ENCODE peak calls at places on chromosomes 11 and 22, in eight cellular contexts. A is AG04450, C is MM.1S, J is fibroblast of pulmonary artery, P is endodermal cell, I is fibroblast of villous mesenchyme, W is PC-9, D is fibroblast of lung. O is an unnamed sample.

GRCh38 chr11:34423300-34423699 is 15.4 kb upstream of the CAT start:
- DNase-seq in W (peak; percentile 65), I (no peak), D (no peak), P (no peak), J (no peak), A (no peak), C (no peak), O (no peak)

GRCh38 chr11:46114378-46114777 is 6.9 kb downstream of the PHF21A start:
- DNase-seq in J (no peak), W (no peak), I (no peak), D (no peak), A (no peak), P (no peak), C (no peak), O (no peak)

GRCh38 chr11:29300441-29300840 is 716.4 kb downstream of the KCNA4 start:
- DNase-seq in P (no peak), D (peak; percentile 97), C (no peak), W (no peak), J (peak; percentile 84), A (peak; percentile 62), I (peak; percentile 59), O (no peak)

GRCh38 chr11:6414874-6415328 is 4.0 kb downstream of the APBB1 start:
- DNase-seq in W (no peak), C (peak; percentile 19), A (no peak), D (no peak), P (no peak), I (no peak), J (no peak), O (peak; percentile 13)

GRCh38 chr11:69243496-69244200 is 50.3 kb upstream of the MYEOV start:
- DNase-seq in A (no peak), P (peak; percentile 10), J (no peak), D (no peak), I (no peak), W (no peak), C (no peak), O (no peak)

GRCh38 chr22:43883012-43883661 is 8.7 kb downstream of the PNPLA5 start:
- DNase-seq in C (peak; percentile 61), J (peak; percentile 69), I (peak; percentile 68), W (peak; percentile 81), A (no peak), P (peak; percentile 93), D (peak; percentile 75), O (peak; percentile 66)

GRCh38 chr11:46666982-46667590 is 33.3 kb downstream of the ARHGAP1 start:
- DNase-seq in W (no peak), A (no peak), I (no peak), C (no peak), J (peak; percentile 33), D (no peak), P (no peak), O (no peak)

GRCh38 chr22:24146190-24146616 is 35.1 kb upstream of the SUSD2 start:
- DNase-seq in J (peak; percentile 75), W (peak; percentile 86), D (peak; percentile 58), I (peak; percentile 96), C (peak; percentile 84), P (peak; percentile 80), A (peak; percentile 55), O (peak; percentile 92)

GRCh38 chr11:5712507-5712906 is 22.9 kb downstream of the TRIM22 start:
- DNase-seq in C (no peak), A (no peak), I (no peak), P (no peak), W (no peak), J (peak; percentile 25), D (no peak), O (no peak)

GRCh38 chr11:104968856-104969776 is 742 bp upstream of the CASP4 start:
- DNase-seq in A (no peak), D (peak; percentile 4), C (no peak), W (no peak), I (peak; percentile 46), P (peak; percentile 76), J (peak; percentile 55), O (no peak)

GRCh38 chr11:34335801-34336200 is 22.0 kb downstream of the ABTB2 start:
- DNase-seq in I (no peak), C (no peak), J (no peak), P (no peak), A (no peak), W (no peak), D (no peak), O (no peak)

GRCh38 chr11:120512727-120513435 is 1.3 kb downstream of the GRIK4 start:
- DNase-seq in I (no peak), W (no peak), D (no peak), A (no peak), J (no peak), C (no peak), P (no peak), O (no peak)

DNA sequence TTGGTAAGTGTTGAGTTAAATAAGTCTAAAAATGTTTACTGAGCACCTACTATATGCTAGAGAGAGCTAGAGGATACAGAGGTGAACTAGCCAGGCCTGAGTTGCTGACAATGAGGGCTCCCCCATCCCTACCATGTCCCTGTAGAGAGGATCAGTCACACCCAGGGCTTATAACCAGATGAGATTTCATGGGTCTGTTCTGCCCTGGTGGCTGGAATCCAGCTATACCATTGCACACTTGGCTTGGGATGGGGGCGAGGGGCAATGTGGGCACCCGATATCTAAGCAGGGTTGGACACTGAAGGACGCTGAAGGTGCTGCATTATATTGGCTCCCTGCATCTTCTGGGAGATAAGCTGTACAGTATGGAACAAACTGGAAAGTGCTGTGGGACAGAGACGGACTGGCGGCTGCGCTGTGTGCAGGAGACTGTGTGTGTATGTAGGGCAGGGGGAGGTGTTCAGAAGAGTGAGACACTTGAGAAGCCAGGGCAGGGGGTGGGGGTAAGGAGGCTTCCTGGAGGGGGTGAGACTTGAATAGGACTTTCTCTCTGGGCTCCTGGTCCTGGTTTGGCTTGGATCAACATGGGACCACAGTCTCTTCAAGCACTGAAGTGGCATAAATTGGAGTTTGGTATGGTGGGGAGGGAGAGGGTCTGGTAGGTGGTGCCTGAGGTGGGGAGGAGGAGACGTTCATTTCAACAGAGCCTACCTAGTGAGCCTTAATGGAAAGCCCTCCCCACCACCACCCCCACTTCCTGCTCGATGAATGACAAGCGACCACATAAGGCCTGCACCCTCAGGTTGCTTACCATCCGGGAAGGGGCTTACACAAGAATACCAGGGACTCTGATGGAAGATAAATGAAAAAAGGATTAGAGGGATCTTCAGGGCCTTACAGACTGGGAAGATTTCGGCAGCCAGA is 1.8 kb downstream of the CD82 start:
- DNase-seq in A (no peak), C (no peak), W (no peak), J (no peak), P (peak; percentile 49), I (no peak), D (no peak), O (no peak)
- H3K4me3 ChIP-seq in A (peak overlapping the region; percentile 83), C (peak overlapping the region; percentile 75), W (no peak overlapping the region), J (no peak overlapping the region), P (no peak overlapping the region), I (no peak overlapping the region), D (no peak overlapping the region), O (peak overlapping the region; percentile 67)

GRCh38 chr22:21099578-21099977 is 53.8 kb downstream of the LRRC74B start:
- DNase-seq in P (no peak), C (no peak), J (no peak), W (no peak), D (no peak), I (no peak), A (no peak), O (no peak)

GRCh38 chr22:21094911-21095772 is 49.4 kb downstream of the LRRC74B start:
- DNase-seq in J (no peak), C (no peak), P (no peak), D (no peak), A (no peak), I (no peak), W (no peak), O (no peak)

GRCh38 chr22:21095773-21096107 is 50.0 kb downstream of the LRRC74B start:
- DNase-seq in D (no peak), C (no peak), J (no peak), A (no peak), P (no peak), W (no peak), I (no peak), O (no peak)

GRCh38 chr22:21100149-21101032 is 54.6 kb downstream of the LRRC74B start:
- DNase-seq in C (no peak), J (no peak), D (no peak), I (peak; percentile 30), A (no peak), P (no peak), W (peak; percentile 43), O (no peak)

GRCh38 chr22:21098099-21098671 is 52.4 kb downstream of the LRRC74B start:
- DNase-seq in D (no peak), I (no peak), P (no peak), W (no peak), J (peak; percentile 14), A (no peak), C (no peak), O (no peak)
- TF ChIP-seq CTCF in D (no peak), I (no peak), P (peak; percentile 37), W (peak; percentile 22), J (no peak), A (no peak), C (peak; percentile 21), O (no peak)

GRCh38 chr11:95255523-95256165 is 24.6 kb upstream of the SESN3 start:
- DNase-seq in D (no peak), W (no peak), C (no peak), P (peak; percentile 59), J (no peak), I (no peak), A (no peak), O (no peak)
- H3K4me3 ChIP-seq in D (no peak overlapping the region), W (no peak overlapping the region), C (no peak overlapping the region), P (no peak overlapping the region), J (no peak overlapping the region), I (no peak overlapping the region), A (no peak overlapping the region), O (no peak overlapping the region)

GRCh38 chr22:31139866-31140716 is at the start of gene PLA2G3:
- DNase-seq in J (peak; percentile 49), P (peak; percentile 99), W (no peak), C (no peak), D (peak; percentile 65), I (peak; percentile 47), A (no peak), O (no peak)
- TF ChIP-seq CTCF in J (no peak), P (peak; percentile 70), W (no peak), C (no peak), D (no peak), I (peak; percentile 6), A (peak; percentile 26), O (no peak)

DNA sequence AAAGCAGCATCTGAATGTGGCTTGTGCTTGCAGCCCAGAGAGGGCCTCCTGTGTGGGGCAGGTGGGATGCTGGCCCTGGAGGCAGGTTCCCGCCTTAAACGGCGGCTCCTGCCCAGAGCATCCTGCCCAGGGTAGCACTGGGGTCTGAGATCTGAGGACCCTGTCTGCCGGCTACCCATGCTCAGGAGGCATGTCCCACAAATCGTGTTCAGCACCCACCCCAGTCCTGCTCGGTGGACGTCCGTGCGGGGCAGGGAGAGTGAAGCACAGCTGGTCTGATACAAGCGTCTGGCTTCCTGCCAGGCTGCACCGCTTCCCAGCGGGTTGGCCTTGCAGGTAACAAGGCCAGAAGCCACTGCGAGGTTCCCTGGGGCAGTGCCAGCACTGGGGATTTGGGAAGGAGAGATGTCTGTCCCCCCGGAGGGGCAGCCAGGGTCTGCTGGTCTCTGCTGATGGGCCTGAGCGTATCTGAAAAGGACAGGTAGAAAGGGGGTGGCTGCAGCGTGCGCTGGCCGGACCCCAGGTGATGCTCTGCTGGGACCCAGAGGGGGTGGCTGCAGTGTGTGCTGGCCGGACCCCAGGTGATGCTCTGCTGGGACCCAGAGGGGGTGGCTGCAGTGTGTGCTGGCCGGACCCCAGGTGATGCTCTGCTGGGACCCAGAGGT is 3.6 kb downstream of the TRABD start:
- DNase-seq in A (no peak), P (no peak), D (no peak), C (no peak), W (no peak), J (no peak), I (no peak), O (no peak)
- H3K4me3 ChIP-seq in A (no peak overlapping the region), P (no peak overlapping the region), D (no peak overlapping the region), C (peak overlapping the region; percentile 60), W (peak overlapping the region; percentile 49), J (no peak overlapping the region), I (no peak overlapping the region), O (peak overlapping the region; percentile 38)

GRCh38 chr22:37244922-37245722 is 1.1 kb upstream of the RAC2 start:
- DNase-seq in C (peak; percentile 89), A (no peak), W (no peak), I (no peak), D (no peak), P (peak; percentile 49), J (no peak), O (no peak)
- TF ChIP-seq CTCF in C (peak; percentile 11), A (no peak), W (no peak), I (no peak), D (no peak), P (no peak), J (no peak), O (no peak)

O was measured in HL-60.